ENCODE peak calls at places on chromosome 12, in four cellular contexts. I is iPS-NIHi11, U is GM10248, H is HCT116. E is an unnamed sample.

GRCh38 chr12:115866909-115867525 is 410.5 kb downstream of the MED13L start:
- DNase-seq in I (peak), U (no peak), H (no peak), E (no peak)

GRCh38 chr12:57240926-57241555 is 9.9 kb downstream of the STAC3 start:
- DNase-seq in I (peak), U (no peak), H (no peak), E (no peak)

GRCh38 chr12:132986885-132987225 is 688 bp downstream of the ZNF26 start:
- DNase-seq in I (no peak), U (no peak), H (no peak), E (no peak)

GRCh38 chr12:48336564-48336963 is 14.2 kb downstream of the ZNF641 start:
- DNase-seq in I (peak), U (no peak), H (no peak), E (no peak)

GRCh38 chr12:26287666-26288408 is 92.5 kb downstream of the SSPN start:
- DNase-seq in I (no peak), U (no peak), H (no peak), E (no peak)

GRCh38 chr12:97556201-97556824 is 93.7 kb downstream of the RMST start:
- DNase-seq in I (peak), U (no peak), H (no peak), E (no peak)

GRCh38 chr12:108955225-108955835 is 65.5 kb downstream of the SVOP start:
- DNase-seq in I (peak), U (no peak), H (no peak), E (no peak)

GRCh38 chr12:6390084-6390799 is 6.3 kb downstream of the LTBR start:
- DNase-seq in I (no peak), U (no peak), H (no peak), E (no peak)

GRCh38 chr12:132447731-132448452 is 42.1 kb upstream of the FBRSL1 start:
- DNase-seq in I (no peak), U (no peak), H (no peak), E (no peak)

GRCh38 chr12:46214668-46215429 is 54.0 kb downstream of the SLC38A1 start:
- DNase-seq in I (no peak), U (no peak), H (no peak), E (peak)

GRCh38 chr12:104859144-104859543 is 98.9 kb downstream of the SLC41A2 start:
- DNase-seq in I (no peak), U (no peak), H (no peak), E (no peak)

GRCh38 chr12:7832059-7832696 is 40.5 kb downstream of the SLC2A14 start:
- DNase-seq in I (peak), U (peak), H (peak), E (no peak)

GRCh38 chr12:58540480-58541299 is 379.6 kb downstream of the LRIG3 start:
- DNase-seq in I (peak), U (no peak), H (peak), E (no peak)

E was measured in T-helper 22 cell.